ENCODE peak calls at places on chromosomes 2 and 18, in four cellular contexts. M, B, X and Z are unnamed samples.

GRCh38 chr18:59690216-59691045 is 6.8 kb downstream of the CCBE1 start:
- DNase-seq in M (no peak), B (no peak), X (no peak), Z (no peak)

GRCh38 chr18:62919109-62919838 is 203.9 kb downstream of the PHLPP1 start:
- DNase-seq in M (no peak), B (no peak), X (no peak), Z (no peak)

GRCh38 chr2:218995972-218996644 is 2.9 kb upstream of the CRYBA2 start:
- DNase-seq in M (peak; percentile 96), B (peak; percentile 82), X (no peak), Z (peak; percentile 94)

GRCh38 chr2:127047716-127048617 is 59.0 kb downstream of the BIN1 start:
- DNase-seq in M (no peak), B (no peak), X (no peak), Z (no peak)

GRCh38 chr2:229269986-229270385 is 1.1 kb downstream of the PID1 start:
- DNase-seq in M (no peak), B (no peak), X (no peak), Z (no peak)

GRCh38 chr2:164868563-164869419 is 27.2 kb upstream of the COBLL1 start:
- DNase-seq in M (no peak), B (no peak), X (no peak), Z (no peak)

GRCh38 chr18:63346031-63346430 is 21.0 kb downstream of the KDSR start:
- DNase-seq in M (no peak), B (no peak), X (no peak), Z (no peak)

GRCh38 chr2:70044290-70045040 is 42.8 kb upstream of the PCBP1 start:
- DNase-seq in M (no peak), B (no peak), X (no peak), Z (no peak)

GRCh38 chr2:163673522-163673921 is 62.3 kb downstream of the FIGN start:
- DNase-seq in M (no peak), B (no peak), X (no peak), Z (no peak)

GRCh38 chr2:178270338-178270737 is 76.0 kb downstream of the OSBPL6 start:
- DNase-seq in M (no peak), B (no peak), X (no peak), Z (no peak)

GRCh38 chr2:233974530-233975071 is 57.4 kb downstream of the TRPM8 start:
- DNase-seq in M (peak; percentile 62), B (peak; percentile 17), X (peak; percentile 88), Z (no peak)

GRCh38 chr2:740446-741293 is 63.5 kb upstream of the TMEM18 start:
- DNase-seq in M (peak; percentile 70), B (peak; percentile 41), X (peak; percentile 65), Z (peak; percentile 82)

GRCh38 chr2:42055573-42056514 is 8.0 kb downstream of the PKDCC start:
- DNase-seq in M (no peak), B (no peak), X (no peak), Z (no peak)

GRCh38 chr2:188984680-188985079 is 10.5 kb downstream of the COL3A1 start:
- DNase-seq in M (no peak), B (peak; percentile 54), X (peak; percentile 69), Z (no peak)

GRCh38 chr2:89767581-89768435 is 1076.3 kb downstream of the RPIA start:
- DNase-seq in M (peak; percentile 11), B (no peak), X (no peak), Z (no peak)

GRCh38 chr2:54247115-54247514 is 8.9 kb downstream of the TSPYL6 start:
- DNase-seq in M (no peak), B (no peak), X (no peak), Z (no peak)

GRCh38 chr2:236179653-236180500 is 11.7 kb upstream of the GBX2 start:
- DNase-seq in M (no peak), B (no peak), X (no peak), Z (no peak)

GRCh38 chr2:118431188-118431562 is 342.9 kb downstream of the INSIG2 start:
- DNase-seq in M (no peak), B (no peak), X (no peak), Z (no peak)

GRCh38 chr2:71244302-71244660 is 17.4 kb upstream of the PAIP2B start:
- DNase-seq in M (no peak), B (no peak), X (no peak), Z (no peak)

GRCh38 chr2:99662761-99663341 is 173.0 kb upstream of the REV1 start:
- DNase-seq in M (peak; percentile 18), B (peak; percentile 69), X (peak; percentile 99), Z (peak; percentile 68)

GRCh38 chr2:42495611-42496010 is 1.8 kb upstream of the KCNG3 start:
- DNase-seq in M (no peak), B (no peak), X (no peak), Z (no peak)

GRCh38 chr18:79458131-79458838 is 62.6 kb downstream of the NFATC1 start:
- DNase-seq in M (peak; percentile 49), B (peak; percentile 61), X (peak; percentile 44), Z (peak; percentile 16)

GRCh38 chr2:204533629-204534370 is 11.5 kb upstream of the PARD3B start:
- DNase-seq in M (no peak), B (no peak), X (peak; percentile 63), Z (no peak)

GRCh38 chr2:8666581-8666980 is 15.3 kb upstream of the ID2 start:
- DNase-seq in M (no peak), B (no peak), X (no peak), Z (no peak)

GRCh38 chr18:8391068-8391467 is 218.2 kb upstream of the RAB12 start:
- DNase-seq in M (no peak), B (no peak), X (no peak), Z (no peak)

GRCh38 chr2:150587547-150588209 is 100.2 kb upstream of the RND3 start:
- DNase-seq in M (no peak), B (no peak), X (peak; percentile 76), Z (no peak)

GRCh38 chr2:191333911-191334357 is 88.7 kb downstream of the MYO1B start:
- DNase-seq in M (no peak), B (no peak), X (peak; percentile 99), Z (no peak)

GRCh38 chr18:44036500-44036899 is 644.2 kb upstream of the SETBP1 start:
- DNase-seq in M (peak; percentile 13), B (peak; percentile 8), X (no peak), Z (no peak)

GRCh38 chr2:84697895-84698294 is 181.6 kb downstream of the DNAH6 start:
- DNase-seq in M (no peak), B (no peak), X (no peak), Z (no peak)

GRCh38 chr2:238254095-238254494 is 14.3 kb upstream of the HES6 start:
- DNase-seq in M (no peak), B (no peak), X (no peak), Z (no peak)

GRCh38 chr2:4291430-4291829 is 588.1 kb downstream of the DCDC2C start:
- DNase-seq in M (no peak), B (no peak), X (no peak), Z (no peak)

GRCh38 chr2:185393091-185393490 is 345.5 kb upstream of the FSIP2 start:
- DNase-seq in M (no peak), B (no peak), X (no peak), Z (no peak)
- TF ChIP-seq CTCF in M (no peak), B (no peak), X (no peak), Z (no peak)

GRCh38 chr2:232502513-232502900 is 14.9 kb upstream of the ECEL1 start:
- DNase-seq in M (no peak), B (no peak), X (no peak), Z (no peak)

GRCh38 chr2:232502901-232503791 is 15.5 kb upstream of the ECEL1 start:
- DNase-seq in M (no peak), B (no peak), X (no peak), Z (no peak)

GRCh38 chr2:232501794-232502499 is 14.3 kb upstream of the ECEL1 start:
- DNase-seq in M (no peak), B (no peak), X (no peak), Z (no peak)

GRCh38 chr2:232503792-232504323 is 16.2 kb upstream of the ECEL1 start:
- DNase-seq in M (no peak), B (no peak), X (no peak), Z (no peak)

GRCh38 chr2:232501331-232501771 is 13.7 kb upstream of the ECEL1 start:
- DNase-seq in M (peak; percentile 48), B (no peak), X (no peak), Z (no peak)
- H3K27me3 ChIP-seq in M (peaks cover 6% of the 10 kb centered on the region), B (no peaks in the 10 kb centered on the region), X (peaks cover 36% of the 10 kb centered on the region), Z (no peaks in the 10 kb centered on the region)

GRCh38 chr18:34224423-34225217 is at the start of gene NOL4:
- DNase-seq in M (peak; percentile 53), B (no peak), X (no peak), Z (no peak)
- TF ChIP-seq CTCF in M (peak; percentile 41), B (no peak), X (no peak), Z (no peak)

GRCh38 chr2:206004004-206004693 is 81.8 kb downstream of the INO80D start:
- DNase-seq in M (no peak), B (no peak), X (no peak), Z (no peak)
- H3K27me3 ChIP-seq in M (no peaks in the 10 kb centered on the region), B (no peaks in the 10 kb centered on the region), X (no peaks in the 10 kb centered on the region), Z (no peaks in the 10 kb centered on the region)

GRCh38 chr2:224517963-224518362 is 67.2 kb downstream of the CUL3 start:
- DNase-seq in M (no peak), B (no peak), X (no peak), Z (no peak)

GRCh38 chr2:224518806-224519580 is 66.2 kb downstream of the CUL3 start:
- DNase-seq in M (no peak), B (no peak), X (peak; percentile 12), Z (no peak)

GRCh38 chr2:224513991-224514390 is 71.2 kb downstream of the CUL3 start:
- DNase-seq in M (no peak), B (no peak), X (no peak), Z (no peak)
- TF ChIP-seq CTCF in M (no peak), B (no peak), X (no peak), Z (no peak)

GRCh38 chr2:182866095-182866460 is 359 bp downstream of the FRZB start:
- DNase-seq in M (no peak), B (peak; percentile 10), X (no peak), Z (peak; percentile 73)

GRCh38 chr2:182868049-182868422 is 1.6 kb upstream of the FRZB start:
- DNase-seq in M (no peak), B (no peak), X (no peak), Z (no peak)

GRCh38 chr2:182868423-182868822 is 2.0 kb upstream of the FRZB start:
- DNase-seq in M (no peak), B (no peak), X (no peak), Z (no peak)

GRCh38 chr2:182867411-182868048 is 1.1 kb upstream of the FRZB start:
- DNase-seq in M (no peak), B (no peak), X (no peak), Z (no peak)

GRCh38 chr2:182866461-182867369 is at the start of gene FRZB:
- DNase-seq in M (peak; percentile 23), B (peak; percentile 57), X (no peak), Z (peak; percentile 89)
- H3K27me3 ChIP-seq in M (no peaks in the 10 kb centered on the region), B (no peaks in the 10 kb centered on the region), X (no peaks in the 10 kb centered on the region), Z (no peaks in the 10 kb centered on the region)

DNA sequence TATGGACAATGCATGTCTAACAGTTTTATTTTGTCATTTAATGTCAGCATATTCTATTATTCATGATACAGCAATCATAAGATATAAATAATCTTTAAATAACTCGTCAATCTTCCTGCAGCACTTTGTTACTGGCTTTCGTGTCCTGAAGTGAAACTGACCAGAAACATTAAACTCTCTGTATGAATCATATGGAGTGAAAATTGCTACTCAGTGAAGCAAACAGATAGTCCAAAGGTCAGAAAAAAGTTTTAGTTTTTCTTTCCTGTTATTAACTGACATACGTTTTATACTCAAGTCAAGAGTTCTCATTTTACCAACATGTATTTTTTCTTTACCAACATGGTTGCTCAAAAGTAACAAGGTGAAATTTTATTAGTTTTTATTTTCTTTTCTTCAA is 106.8 kb upstream of the GALNT5 start:
- DNase-seq in M (no peak), B (no peak), X (no peak), Z (no peak)
- TF ChIP-seq CTCF in M (no peak), B (no peak), X (no peak), Z (no peak)